ENCODE peak calls at places on chromosomes 2 and 18, in ten cellular contexts. I is brain microvascular endothelial cell, Q is left ventricle myocardium inferior, C is B cell, Y is AG09319, U is BE2C, O is AG09309, K is HFFc6, S is heart left ventricle, N is GM12878. J is an unnamed sample.

GRCh38 chr2:129863350-129863749 is 116.1 kb upstream of the RAB6C start:
- DNase-seq in O (no peak), U (no peak), Y (no peak), I (no peak), S (no peak), Q (no peak), K (no peak), N (no peak), C (no peak), J (no peak)

GRCh38 chr18:76139844-76140243 is 355.2 kb downstream of the ZNF516 start:
- DNase-seq in N (no peak), S (no peak), I (no peak), Y (no peak), C (no peak), K (no peak), U (no peak), Q (no peak), O (no peak), J (no peak)

GRCh38 chr2:15346624-15347023 is 214.5 kb downstream of the NBAS start:
- DNase-seq in S (no peak), I (no peak), Q (no peak), O (no peak), U (no peak), K (no peak), N (no peak), C (no peak), Y (no peak), J (no peak)

GRCh38 chr18:44130365-44130942 is 550.2 kb upstream of the SETBP1 start:
- DNase-seq in K (no peak), U (peak), O (no peak), I (peak), C (peak), Q (no peak), S (no peak), Y (no peak), N (no peak), J (no peak)

GRCh38 chr2:168573128-168573903 is 117.2 kb downstream of the CERS6 start:
- DNase-seq in K (no peak), O (no peak), Y (no peak), N (no peak), I (peak), Q (no peak), S (no peak), C (no peak), U (peak), J (no peak)

GRCh38 chr2:170026361-170026760 is 151.6 kb upstream of the MYO3B start:
- DNase-seq in Y (no peak), K (no peak), I (no peak), N (no peak), O (no peak), S (no peak), Q (no peak), U (no peak), C (no peak), J (no peak)

GRCh38 chr2:119431155-119431975 is at the start of gene TMEM37:
- DNase-seq in C (peak), N (peak), K (no peak), O (no peak), U (peak), S (peak), Y (peak), I (peak), Q (peak), J (peak)

GRCh38 chr2:232113821-232114220 is 152.3 kb downstream of the DIS3L2 start:
- DNase-seq in S (no peak), Y (no peak), N (no peak), U (no peak), Q (no peak), K (peak), I (peak), O (no peak), C (no peak), J (no peak)

GRCh38 chr2:6254446-6254845 is 562.3 kb downstream of the SOX11 start:
- DNase-seq in Y (no peak), Q (no peak), O (no peak), U (no peak), S (no peak), C (no peak), N (no peak), K (no peak), I (no peak), J (no peak)

GRCh38 chr18:22203892-22204536 is 34.6 kb downstream of the GATA6 start:
- DNase-seq in C (no peak), Q (no peak), K (no peak), U (no peak), Y (no peak), O (no peak), I (no peak), S (no peak), N (no peak), J (no peak)

GRCh38 chr2:23445450-23445868 is 60.5 kb downstream of the KLHL29 start:
- DNase-seq in N (no peak), Q (no peak), I (peak), K (peak), S (no peak), C (no peak), U (no peak), O (no peak), Y (peak), J (no peak)

GRCh38 chr2:112985090-112985489 is 7.3 kb downstream of the IL36G start:
- DNase-seq in Y (no peak), S (no peak), N (no peak), K (no peak), U (no peak), Q (no peak), O (no peak), I (no peak), C (no peak), J (no peak)

GRCh38 chr18:3819933-3820332 is 370.0 kb downstream of the TGIF1 start:
- DNase-seq in O (no peak), N (no peak), Q (no peak), C (no peak), I (no peak), S (no peak), Y (no peak), K (no peak), U (no peak), J (no peak)

GRCh38 chr18:23225518-23225917 is 90.2 kb downstream of the CABLES1 start:
- DNase-seq in N (no peak), Y (peak), O (peak), U (no peak), K (peak), I (peak), S (no peak), C (no peak), Q (no peak), J (no peak)

GRCh38 chr2:225337183-225337582 is 62.3 kb upstream of the NYAP2 start:
- DNase-seq in O (peak), U (no peak), N (no peak), C (no peak), S (no peak), Q (no peak), Y (no peak), I (peak), K (peak), J (no peak)

GRCh38 chr2:136305517-136306192 is 187.7 kb upstream of the CXCR4 start:
- DNase-seq in C (no peak), I (no peak), K (no peak), N (no peak), U (no peak), S (no peak), O (no peak), Q (no peak), Y (no peak), J (no peak)

GRCh38 chr2:209960676-209961630 is 41.5 kb upstream of the RPE start:
- DNase-seq in S (peak), C (no peak), Q (peak), O (no peak), I (peak), K (peak), Y (no peak), U (peak), N (no peak), J (no peak)

GRCh38 chr2:62305421-62306176 is 109.7 kb downstream of the B3GNT2 start:
- DNase-seq in S (no peak), K (no peak), Q (no peak), U (peak), N (peak), I (no peak), O (no peak), Y (no peak), C (no peak), J (no peak)

GRCh38 chr2:111024496-111024895 is 96.2 kb upstream of the BCL2L11 start:
- DNase-seq in I (no peak), S (no peak), C (no peak), K (no peak), Y (no peak), U (no peak), N (no peak), O (no peak), Q (no peak), J (no peak)

GRCh38 chr2:135965756-135966155 is 19.7 kb downstream of the DARS1 start:
- DNase-seq in N (no peak), S (no peak), C (no peak), Y (no peak), Q (no peak), I (no peak), K (no peak), U (no peak), O (no peak), J (no peak)

GRCh38 chr2:85830645-85831044 is 58.1 kb downstream of the ST3GAL5 start:
- DNase-seq in K (no peak), C (no peak), O (no peak), I (no peak), Y (no peak), N (no peak), U (no peak), S (no peak), Q (no peak), J (no peak)

GRCh38 chr18:42418121-42418520 is 463.1 kb downstream of the PIK3C3 start:
- DNase-seq in S (no peak), O (no peak), Q (no peak), I (no peak), Y (no peak), N (no peak), U (no peak), C (no peak), K (no peak), J (no peak)

GRCh38 chr18:35526476-35527120 is 28.8 kb upstream of the INO80C start:
- DNase-seq in K (no peak), Q (no peak), C (no peak), Y (no peak), N (no peak), S (no peak), O (no peak), U (no peak), I (no peak), J (no peak)

GRCh38 chr2:170313636-170314348 is 135.8 kb downstream of the MYO3B start:
- DNase-seq in O (no peak), I (no peak), N (no peak), U (peak), S (no peak), Y (no peak), C (no peak), Q (no peak), K (no peak), J (no peak)

GRCh38 chr18:4060427-4061281 is 394.5 kb downstream of the DLGAP1 start:
- DNase-seq in O (no peak), I (no peak), U (no peak), K (no peak), Q (no peak), C (no peak), N (no peak), S (no peak), Y (no peak), J (no peak)

GRCh38 chr2:161988589-161988988 is 85.4 kb downstream of the DPP4 start:
- DNase-seq in C (no peak), Q (no peak), Y (no peak), I (no peak), U (no peak), K (no peak), S (no peak), N (no peak), O (no peak), J (no peak)
- TF ChIP-seq CTCF in C (no peak), Q (peak), Y (no peak), I (peak), U (no peak), K (peak), S (no peak), N (no peak), O (no peak), J (no peak)

GRCh38 chr2:104944495-104944894 is 90.6 kb downstream of the POU3F3 start:
- DNase-seq in N (no peak), Y (no peak), O (no peak), S (no peak), K (peak), I (no peak), Q (no peak), U (no peak), C (no peak), J (no peak)
- TF ChIP-seq CTCF in N (peak), Y (peak), O (peak), S (peak), K (peak), I (peak), Q (peak), U (peak), C (peak), J (peak)

DNA sequence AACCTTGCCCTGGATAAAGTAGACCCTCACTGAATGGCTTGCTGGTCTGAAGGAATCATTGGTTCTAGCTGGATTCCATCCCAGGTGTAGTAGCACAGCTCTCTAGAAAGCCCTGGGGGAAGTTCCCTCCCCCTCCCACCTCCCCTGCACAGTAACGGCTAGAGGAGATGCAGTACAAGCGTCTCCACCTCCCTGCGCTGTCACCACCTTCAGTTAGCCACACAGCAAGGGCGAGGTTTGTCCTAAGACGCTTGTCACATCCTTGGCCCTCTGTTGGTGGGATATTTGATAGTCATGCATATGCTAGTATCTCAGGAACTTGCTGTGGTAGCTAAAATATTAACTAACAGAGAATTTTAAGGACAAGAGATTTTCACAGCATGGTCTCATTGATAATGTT is 19.3 kb downstream of the TRAPPC12 start:
- DNase-seq in Y (no peak), N (no peak), Q (no peak), O (no peak), U (no peak), I (no peak), K (no peak), C (no peak), S (no peak), J (no peak)
- TF ChIP-seq CTCF in Y (no peak), N (no peak), Q (no peak), O (no peak), U (peak), I (peak), K (no peak), C (no peak), S (no peak), J (no peak)

GRCh38 chr2:207141381-207141780 is 24.4 kb downstream of the KLF7 start:
- DNase-seq in Y (no peak), N (no peak), S (no peak), C (no peak), U (no peak), Q (no peak), O (no peak), I (no peak), K (no peak), J (no peak)

GRCh38 chr2:207144191-207144795 is 21.5 kb downstream of the KLF7 start:
- DNase-seq in I (no peak), K (no peak), U (no peak), O (no peak), N (no peak), S (no peak), Y (no peak), Q (no peak), C (no peak), J (no peak)

GRCh38 chr2:207143474-207144190 is 22.1 kb downstream of the KLF7 start:
- DNase-seq in Y (no peak), C (peak), S (peak), K (peak), I (no peak), Q (peak), N (no peak), U (peak), O (no peak), J (no peak)

GRCh38 chr2:207143131-207143473 is 22.6 kb downstream of the KLF7 start:
- DNase-seq in N (no peak), K (no peak), S (no peak), O (no peak), U (no peak), Y (no peak), Q (no peak), C (no peak), I (no peak), J (no peak)

GRCh38 chr2:207142461-207142860 is 23.3 kb downstream of the KLF7 start:
- DNase-seq in Q (no peak), C (peak), Y (no peak), O (no peak), S (no peak), K (no peak), N (no peak), U (no peak), I (no peak), J (no peak)
- TF ChIP-seq CTCF in Q (peak), C (peak), Y (no peak), O (no peak), S (no peak), K (peak), N (peak), U (peak), I (peak), J (no peak)

GRCh38 chr2:26580751-26581150 is 60.4 kb downstream of the CIB4 start:
- DNase-seq in I (no peak), K (no peak), S (no peak), Y (no peak), C (no peak), U (no peak), Q (no peak), O (no peak), N (no peak), J (no peak)

GRCh38 chr2:26582890-26583289 is 58.3 kb downstream of the CIB4 start:
- DNase-seq in Y (no peak), K (no peak), N (no peak), O (no peak), S (no peak), Q (no peak), I (no peak), C (no peak), U (no peak), J (no peak)

GRCh38 chr2:26581991-26582842 is 58.9 kb downstream of the CIB4 start:
- DNase-seq in Q (no peak), S (no peak), K (no peak), Y (no peak), U (no peak), N (no peak), C (no peak), O (no peak), I (no peak), J (no peak)

GRCh38 chr2:26580151-26580550 is 61.0 kb downstream of the CIB4 start:
- DNase-seq in U (no peak), O (no peak), Q (no peak), K (no peak), C (no peak), S (no peak), Y (no peak), I (no peak), N (no peak), J (no peak)

GRCh38 chr2:26581266-26581990 is 59.7 kb downstream of the CIB4 start:
- DNase-seq in I (no peak), K (no peak), Q (no peak), U (no peak), C (no peak), Y (no peak), N (no peak), O (no peak), S (no peak), J (no peak)
- TF ChIP-seq CTCF in I (no peak), K (no peak), Q (no peak), U (no peak), C (no peak), Y (no peak), N (no peak), O (no peak), S (no peak), J (no peak)

GRCh38 chr2:49186050-49186648 is 31.8 kb upstream of the FSHR start:
- DNase-seq in Q (no peak), K (no peak), N (no peak), U (no peak), O (no peak), C (no peak), Y (no peak), S (no peak), I (no peak), J (no peak)
- TF ChIP-seq CTCF in Q (no peak), K (no peak), N (no peak), U (no peak), O (no peak), C (no peak), Y (no peak), S (no peak), I (no peak), J (no peak)

DNA sequence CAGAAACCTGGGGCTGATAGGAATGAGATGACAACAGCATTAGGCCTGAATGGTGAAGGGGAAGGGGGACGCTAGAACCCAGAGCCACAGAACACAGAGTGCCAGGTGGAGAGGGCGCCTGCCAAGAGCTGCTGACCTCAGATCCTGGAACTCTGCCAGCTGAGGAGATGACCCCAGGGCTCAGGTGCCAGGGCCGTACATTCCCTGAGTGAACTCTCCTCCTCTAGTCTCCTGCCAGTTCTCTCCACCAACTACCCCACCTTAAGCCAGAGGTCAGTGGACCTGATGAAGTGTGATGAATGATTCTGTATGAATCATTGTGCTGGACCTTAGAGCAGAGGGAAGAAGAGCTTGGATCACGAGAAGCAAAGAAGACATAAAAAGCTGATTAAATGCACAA is 1582.2 kb upstream of the ACVR2A start:
- DNase-seq in Y (no peak), N (no peak), O (no peak), S (no peak), C (no peak), K (no peak), I (no peak), Q (no peak), U (peak), J (no peak)
- TF ChIP-seq CTCF in Y (no peak), N (no peak), O (no peak), S (no peak), C (no peak), K (no peak), I (no peak), Q (no peak), U (no peak), J (no peak)

J was measured in mesothelial cell of epicardium.